ENCODE peak calls at places on chromosomes 16 and 17, in eight cellular contexts. Q, M, V, D, S, Z, P and I are unnamed samples.

GRCh38 chr16:71846443-71846842 is 667 bp downstream of the ATXN1L start:
- DNase-seq in D (no peak), S (no peak), Z (peak; percentile 77), V (no peak), Q (peak; percentile 17), M (no peak), P (no peak), I (peak; percentile 46)

GRCh38 chr16:4574919-4575705 is 19.0 kb downstream of the C16orf96 start:
- DNase-seq in D (no peak), P (no peak), S (no peak), Q (no peak), V (no peak), Z (peak; percentile 70), M (no peak), I (no peak)

GRCh38 chr17:2264023-2264860 is 39.3 kb downstream of the SMG6 start:
- DNase-seq in D (no peak), P (no peak), V (no peak), M (no peak), Z (no peak), S (no peak), Q (no peak), I (no peak)

GRCh38 chr17:66275651-66276050 is 26.8 kb upstream of the PRKCA start:
- DNase-seq in M (no peak), D (no peak), P (no peak), Q (no peak), Z (no peak), V (no peak), S (peak; percentile 12), I (peak; percentile 49)

GRCh38 chr17:45307290-45308015 is 9.4 kb downstream of the MAP3K14 start:
- DNase-seq in M (peak; percentile 41), Z (no peak), S (no peak), Q (peak; percentile 62), P (no peak), V (no peak), D (no peak), I (no peak)

GRCh38 chr17:46086821-46087220 is 87.8 kb downstream of the STH start:
- DNase-seq in P (no peak), S (no peak), V (no peak), M (no peak), Z (no peak), D (no peak), Q (no peak), I (no peak)

GRCh38 chr17:48625502-48626201 is 506 bp downstream of the HOXB9 start:
- DNase-seq in P (no peak), Z (peak; percentile 66), S (peak; percentile 63), Q (peak; percentile 89), V (no peak), D (no peak), M (no peak), I (no peak)

GRCh38 chr16:15650698-15651161 is 685 bp downstream of the NDE1 start:
- DNase-seq in P (peak; percentile 72), S (no peak), Z (peak; percentile 75), V (peak; percentile 21), M (peak; percentile 50), Q (peak; percentile 29), D (no peak), I (peak; percentile 40)

GRCh38 chr17:49987681-49988441 is 7.2 kb downstream of the DLX3 start:
- DNase-seq in S (no peak), Z (peak; percentile 55), Q (no peak), M (no peak), P (peak; percentile 71), D (no peak), V (no peak), I (no peak)

DNA sequence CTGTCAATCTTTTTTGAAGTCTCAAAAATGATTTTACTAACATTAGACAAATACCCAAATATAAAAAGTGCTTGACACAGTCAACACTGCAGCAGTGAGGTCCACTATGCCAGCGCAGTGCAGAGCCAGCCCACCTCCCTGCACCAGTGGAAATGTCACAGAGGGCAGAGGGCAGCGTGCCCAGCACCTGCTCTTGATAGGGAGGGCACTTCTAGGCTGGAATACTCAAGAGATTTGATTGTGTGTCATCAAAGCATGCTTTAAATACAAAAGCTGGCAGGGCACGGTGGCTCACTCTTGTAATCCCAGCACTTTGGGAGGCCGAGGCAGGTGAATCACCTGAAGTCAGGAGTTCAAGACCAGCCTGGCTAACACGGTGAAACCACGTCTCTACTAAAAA is 136.0 kb downstream of the ANKRD11 start:
- DNase-seq in Q (no peak), D (no peak), M (no peak), Z (no peak), P (no peak), S (no peak), V (no peak), I (peak; percentile 79)
- H3K4me1 ChIP-seq in Q (peaks cover 49% of the 10 kb centered on the region), D (peaks cover 87% of the 10 kb centered on the region), M (peaks cover 19% of the 10 kb centered on the region), Z (peaks cover 24% of the 10 kb centered on the region), P (peaks cover 19% of the 10 kb centered on the region), S (peaks cover 19% of the 10 kb centered on the region), V (peaks cover 84% of the 10 kb centered on the region), I (no peaks in the 10 kb centered on the region)

GRCh38 chr17:47615766-47616424 is 33.8 kb upstream of the KPNB1 start:
- DNase-seq in V (no peak), P (no peak), D (no peak), M (no peak), Q (no peak), S (no peak), Z (peak; percentile 77), I (no peak)
- H3K4me1 ChIP-seq in V (no peaks in the 10 kb centered on the region), P (no peaks in the 10 kb centered on the region), D (peaks cover 19% of the 10 kb centered on the region), M (no peaks in the 10 kb centered on the region), Q (no peaks in the 10 kb centered on the region), S (peaks cover 1% of the 10 kb centered on the region), Z (no peaks in the 10 kb centered on the region), I (peaks cover 16% of the 10 kb centered on the region)

GRCh38 chr16:66265106-66265415 is 101.4 kb upstream of the CDH5 start:
- DNase-seq in D (no peak), Q (no peak), Z (no peak), V (no peak), S (no peak), P (no peak), M (no peak), I (no peak)
- H3K4me1 ChIP-seq in D (peaks cover 64% of the 10 kb centered on the region), Q (no peaks in the 10 kb centered on the region), Z (peaks cover 7% of the 10 kb centered on the region), V (peaks cover under 1% of the 10 kb centered on the region), S (peaks cover 9% of the 10 kb centered on the region), P (peaks cover 2% of the 10 kb centered on the region), M (peaks cover 13% of the 10 kb centered on the region), I (no peaks in the 10 kb centered on the region)

GRCh38 chr16:47884131-47884725 is 271.6 kb downstream of the ABCC12 start:
- DNase-seq in S (no peak), V (no peak), D (no peak), Q (no peak), Z (peak; percentile 39), P (no peak), M (no peak), I (no peak)
- H3K4me1 ChIP-seq in S (peaks cover 22% of the 10 kb centered on the region), V (no peaks in the 10 kb centered on the region), D (no peaks in the 10 kb centered on the region), Q (no peaks in the 10 kb centered on the region), Z (peaks cover 51% of the 10 kb centered on the region), P (peaks cover 3% of the 10 kb centered on the region), M (no peaks in the 10 kb centered on the region), I (no peaks in the 10 kb centered on the region)

GRCh38 chr16:27753563-27753962 is 203.6 kb downstream of the KATNIP start:
- DNase-seq in Q (no peak), D (no peak), Z (no peak), M (no peak), V (no peak), P (no peak), S (no peak), I (no peak)
- H3K4me1 ChIP-seq in Q (peaks cover 4% of the 10 kb centered on the region), D (peaks cover 16% of the 10 kb centered on the region), Z (no peaks in the 10 kb centered on the region), M (no peaks in the 10 kb centered on the region), V (peaks cover 7% of the 10 kb centered on the region), P (peaks cover 11% of the 10 kb centered on the region), S (peaks cover 15% of the 10 kb centered on the region), I (no peaks in the 10 kb centered on the region)